ENCODE peak calls at places on chromosome 1, in four cellular contexts. W is NCI-H1105, Y is left cardiac atrium, M is AG09319. R is an unnamed sample.

GRCh38 chr1:56050911-56051310 is 528.5 kb downstream of the PLPP3 start:
- DNase-seq in W (no peak), Y (no peak), M (no peak), R (no peak)

GRCh38 chr1:234689236-234689635 is 79.3 kb upstream of the IRF2BP2 start:
- DNase-seq in W (no peak), Y (no peak), M (no peak), R (no peak)

GRCh38 chr1:207752456-207753132 is 740 bp downstream of the CD46 start:
- DNase-seq in W (no peak), Y (no peak), M (no peak), R (no peak)

GRCh38 chr1:234114648-234115307 is 210.3 kb downstream of the SLC35F3 start:
- DNase-seq in W (no peak), Y (no peak), M (peak), R (peak)

GRCh38 chr1:8011923-8012858 is 13.9 kb downstream of the ERRFI1 start:
- DNase-seq in W (no peak), Y (no peak), M (no peak), R (no peak)

GRCh38 chr1:113170519-113170918 is 97.5 kb downstream of the LRIG2 start:
- DNase-seq in W (no peak), Y (no peak), M (no peak), R (no peak)

GRCh38 chr1:44405041-44405803 is at the start of gene RNF220:
- DNase-seq in W (peak), Y (peak), M (peak), R (no peak)

GRCh38 chr1:223331301-223331700 is 32.7 kb downstream of the SUSD4 start:
- DNase-seq in W (no peak), Y (no peak), M (no peak), R (no peak)

GRCh38 chr1:187051618-187052232 is 223.0 kb downstream of the PLA2G4A start:
- DNase-seq in W (peak), Y (no peak), M (peak), R (peak)

GRCh38 chr1:12728391-12728790 is 12.5 kb downstream of the AADACL3 start:
- DNase-seq in W (no peak), Y (no peak), M (no peak), R (no peak)

GRCh38 chr1:21592086-21592865 is 76.9 kb downstream of the RAP1GAP start:
- DNase-seq in W (no peak), Y (no peak), M (no peak), R (no peak)

GRCh38 chr1:228010921-228011320 is 4.1 kb downstream of the WNT3A start:
- DNase-seq in W (no peak), Y (no peak), M (no peak), R (no peak)